ENCODE peak calls at places on chromosome 21, in eight cellular contexts. S is uterus, L is heart left ventricle, K is body of pancreas, M is cardiac fibroblast, D is dorsolateral prefrontal cortex, I is left ventricle myocardium inferior, N is breast epithelium. Q is an unnamed sample.

GRCh38 chr21:32338209-32338921 is 39.7 kb downstream of the MRAP start:
- DNase-seq in K (peak; percentile 4), I (no peak), N (no peak), S (no peak), L (no peak), M (no peak), D (no peak), Q (no peak)

GRCh38 chr21:14382486-14382834 is 486 bp downstream of the HSPA13 start:
- DNase-seq in I (no peak), D (no peak), S (no peak), M (peak; percentile 19), N (no peak), L (no peak), K (peak; percentile 21), Q (peak; percentile 42)

GRCh38 chr21:25895565-25896205 is 160.9 kb downstream of the GABPA start:
- DNase-seq in D (no peak), M (peak; percentile 59), I (no peak), S (no peak), L (no peak), K (no peak), N (no peak), Q (peak; percentile 39)

GRCh38 chr21:31514598-31514997 is 144.9 kb upstream of the SOD1 start:
- DNase-seq in K (peak; percentile 44), I (no peak), L (no peak), D (peak; percentile 70), M (no peak), N (peak; percentile 24), S (no peak), Q (no peak)

GRCh38 chr21:31343680-31344480 is at the start of gene TIAM1:
- DNase-seq in N (peak; percentile 30), S (peak; percentile 15), L (peak; percentile 72), I (peak; percentile 68), K (peak; percentile 16), M (peak; percentile 73), D (no peak), Q (peak; percentile 40)

GRCh38 chr21:27581168-27581567 is 614.3 kb upstream of the ADAMTS5 start:
- DNase-seq in L (no peak), I (no peak), K (no peak), N (no peak), S (no peak), M (no peak), D (no peak), Q (peak; percentile 49)

GRCh38 chr21:37460196-37460595 is 93.6 kb downstream of the DYRK1A start:
- DNase-seq in K (no peak), S (no peak), L (no peak), I (no peak), D (no peak), N (no peak), M (no peak), Q (no peak)

GRCh38 chr21:35324372-35325220 is 275.5 kb upstream of the RUNX1 start:
- DNase-seq in N (no peak), S (no peak), L (no peak), K (no peak), M (peak; percentile 72), I (no peak), D (no peak), Q (peak; percentile 94)

GRCh38 chr21:21002137-21002536 is 3.9 kb downstream of the NCAM2 start:
- DNase-seq in L (no peak), K (no peak), D (no peak), N (no peak), M (no peak), S (no peak), I (no peak), Q (no peak)

GRCh38 chr21:31293986-31294385 is 50.1 kb downstream of the TIAM1 start:
- DNase-seq in K (no peak), S (peak; percentile 21), M (peak; percentile 92), D (no peak), L (no peak), N (no peak), I (no peak), Q (peak; percentile 84)

GRCh38 chr21:36768496-36768895 is 69.6 kb downstream of the SIM2 start:
- DNase-seq in K (no peak), L (no peak), I (no peak), D (no peak), S (no peak), N (no peak), M (no peak), Q (no peak)

GRCh38 chr21:34072145-34073031 is 990 bp upstream of the MRPS6 start:
- DNase-seq in L (peak; percentile 68), I (no peak), K (peak; percentile 84), S (no peak), M (no peak), N (peak; percentile 33), D (peak; percentile 24), Q (peak; percentile 15)

GRCh38 chr21:17554619-17555472 is 42.0 kb downstream of the CXADR start:
- DNase-seq in S (no peak), K (no peak), L (no peak), N (no peak), D (no peak), I (no peak), M (peak; percentile 5), Q (peak; percentile 5)

GRCh38 chr21:34630536-34631143 is 15.7 kb upstream of the RCAN1 start:
- DNase-seq in M (peak; percentile 74), S (no peak), D (no peak), I (no peak), K (peak; percentile 44), N (no peak), L (no peak), Q (peak; percentile 53)

GRCh38 chr21:34367320-34367935 is 3.6 kb downstream of the KCNE2 start:
- DNase-seq in S (no peak), I (no peak), L (no peak), M (peak; percentile 83), D (no peak), K (peak; percentile 67), N (peak; percentile 75), Q (peak; percentile 79)

GRCh38 chr21:14448784-14449183 is 65.8 kb upstream of the HSPA13 start:
- DNase-seq in I (no peak), D (no peak), N (no peak), L (no peak), S (no peak), M (no peak), K (no peak), Q (no peak)

GRCh38 chr21:26148834-26149354 is 21.7 kb downstream of the APP start:
- DNase-seq in M (peak; percentile 52), D (no peak), I (no peak), N (no peak), K (no peak), S (no peak), L (no peak), Q (peak; percentile 68)

GRCh38 chr21:41506005-41506404 is 2.0 kb downstream of the TMPRSS2 start:
- DNase-seq in N (peak; percentile 33), I (no peak), L (no peak), D (no peak), S (no peak), M (no peak), K (peak; percentile 89), Q (no peak)

GRCh38 chr21:41508415-41509205 is 652 bp upstream of the TMPRSS2 start:
- DNase-seq in M (no peak), L (no peak), N (no peak), I (no peak), K (no peak), S (no peak), D (no peak), Q (no peak)

GRCh38 chr21:41507521-41508414 is at the start of gene TMPRSS2:
- DNase-seq in S (no peak), N (peak; percentile 42), K (peak; percentile 95), I (no peak), D (no peak), M (no peak), L (no peak), Q (no peak)

GRCh38 chr21:41509206-41509496 is 1.2 kb upstream of the TMPRSS2 start:
- DNase-seq in N (no peak), I (no peak), M (no peak), S (no peak), K (no peak), D (no peak), L (no peak), Q (no peak)

GRCh38 chr21:41506526-41507520 is 1.1 kb downstream of the TMPRSS2 start:
- DNase-seq in S (no peak), M (no peak), I (no peak), K (peak; percentile 73), D (no peak), L (no peak), N (peak; percentile 60), Q (no peak)
- H3K4me3 ChIP-seq in S (peak overlapping the region; percentile 9), M (no peak overlapping the region), I (peak overlapping the region; percentile 56), K (peak overlapping the region; percentile 91), D (no peak overlapping the region), L (no peak overlapping the region), N (peak overlapping the region; percentile 73), Q (no peak overlapping the region)

GRCh38 chr21:43343095-43343991 is 83.6 kb downstream of the SIK1 start:
- DNase-seq in L (no peak), N (no peak), M (no peak), K (peak; percentile 95), I (no peak), S (no peak), D (no peak), Q (no peak)
- TF ChIP-seq CTCF in L (no peak), N (no peak), M (no peak), K (no peak), I (no peak), S (no peak), D (no peak), Q (no peak)

DNA sequence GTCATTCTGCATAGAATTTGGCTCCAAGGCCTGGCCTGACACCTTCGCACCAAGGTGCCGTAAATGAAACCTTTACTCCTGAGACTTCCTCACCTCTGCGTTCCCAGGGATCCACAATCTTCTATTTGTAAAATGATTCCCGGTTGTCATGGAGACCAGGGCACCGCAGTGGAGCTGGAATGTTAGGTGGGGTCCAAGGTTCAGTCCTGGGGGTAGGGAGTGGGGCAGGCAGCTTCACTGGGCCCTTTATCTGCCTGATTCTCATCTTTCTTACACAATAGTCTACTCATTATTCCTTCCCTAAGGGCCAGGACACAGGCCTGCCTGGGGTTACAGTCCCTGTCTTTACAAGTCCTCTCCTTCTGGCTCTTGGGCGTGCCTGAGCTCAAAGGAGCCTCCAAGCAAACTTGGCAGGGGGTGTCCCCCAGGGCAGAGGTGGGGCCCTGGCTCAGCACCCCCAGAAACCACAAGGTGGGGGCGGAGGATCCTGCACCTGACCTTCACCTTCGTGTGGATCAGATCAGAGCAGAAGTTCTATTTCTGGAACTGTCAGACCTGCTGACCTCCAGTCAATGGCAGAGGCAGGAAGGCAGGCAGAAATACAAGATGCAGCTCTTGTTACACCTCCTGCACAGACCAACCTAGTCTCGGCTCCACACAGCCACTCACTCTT is 51.1 kb downstream of the RIPK4 start:
- DNase-seq in M (no peak), D (no peak), L (no peak), K (peak; percentile 71), S (no peak), I (no peak), N (peak; percentile 60), Q (no peak)
- H3K4me3 ChIP-seq in M (no peak overlapping the region), D (no peak overlapping the region), L (no peak overlapping the region), K (no peak overlapping the region), S (no peak overlapping the region), I (no peak overlapping the region), N (no peak overlapping the region), Q (no peak overlapping the region)

GRCh38 chr21:39238275-39238674 is 55.0 kb upstream of the PSMG1 start:
- DNase-seq in M (no peak), D (no peak), K (no peak), S (no peak), L (no peak), I (no peak), N (no peak), Q (peak; percentile 6)

DNA sequence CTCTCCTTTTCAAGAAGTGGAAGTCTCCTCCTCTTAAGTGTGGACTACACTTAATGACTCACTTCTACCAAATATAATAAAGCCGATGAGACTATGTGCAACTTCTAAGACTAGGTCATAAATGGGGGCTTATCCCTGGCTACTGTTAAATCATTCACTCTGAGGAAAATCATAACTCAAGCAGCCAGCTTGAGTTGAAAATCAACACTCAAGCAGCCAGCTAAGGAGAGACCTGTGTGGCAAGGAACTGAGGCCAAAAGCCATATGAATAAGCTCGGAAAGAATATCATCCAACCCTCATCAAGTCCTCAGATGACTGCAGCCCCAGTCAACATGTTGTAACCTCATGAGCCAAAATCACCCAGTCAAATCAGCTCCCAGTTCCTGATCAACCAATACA is 49.7 kb upstream of the PSMG1 start:
- DNase-seq in K (no peak), M (peak; percentile 5), I (no peak), N (no peak), S (no peak), L (no peak), D (no peak), Q (no peak)
- TF ChIP-seq CTCF in K (no peak), M (no peak), I (no peak), N (no peak), S (no peak), L (no peak), D (no peak), Q (no peak)

Q was measured in AG10803.